ENCODE peak calls at places on chromosomes 6 and 20, in seven cellular contexts. F is heart left ventricle, U is cardiac fibroblast, D is GM06990, N is coronary artery, X is fibroblast of lung, E is GM12878. R is an unnamed sample.

GRCh38 chr20:45097485-45098095 is 3.3 kb downstream of the KCNS1 start:
- DNase-seq in N (no peak), E (no peak), X (peak), D (peak), F (no peak), U (peak), R (no peak)

GRCh38 chr6:36622901-36623546 is 28.9 kb downstream of the SRSF3 start:
- DNase-seq in E (no peak), F (no peak), N (peak), X (no peak), D (no peak), U (no peak), R (no peak)

GRCh38 chr6:26003102-26003694 is 40.6 kb downstream of the TRIM38 start:
- DNase-seq in E (no peak), U (peak), D (no peak), X (peak), N (no peak), F (peak), R (peak)

GRCh38 chr6:112058243-112058642 is 4.3 kb downstream of the CCN6 start:
- DNase-seq in F (no peak), X (no peak), U (no peak), E (no peak), D (no peak), N (no peak), R (no peak)

GRCh38 chr6:40148882-40149573 is 214.8 kb upstream of the MOCS1 start:
- DNase-seq in E (peak), N (no peak), U (no peak), F (no peak), X (no peak), D (peak), R (no peak)

GRCh38 chr20:11352041-11352440 is 565.7 kb upstream of the BTBD3 start:
- DNase-seq in U (no peak), N (no peak), X (no peak), D (no peak), F (no peak), E (no peak), R (no peak)

GRCh38 chr6:167829513-167829912 is 2.8 kb downstream of the AFDN start:
- DNase-seq in E (no peak), U (no peak), N (no peak), D (no peak), F (no peak), X (peak), R (no peak)

GRCh38 chr6:95410168-95410567 is 167.2 kb upstream of the MANEA start:
- DNase-seq in D (no peak), X (no peak), F (no peak), E (no peak), N (no peak), U (no peak), R (no peak)

GRCh38 chr6:44003345-44004061 is 123.7 kb downstream of the MRPL14 start:
- DNase-seq in N (no peak), X (no peak), F (no peak), D (peak), U (no peak), E (no peak), R (no peak)

GRCh38 chr6:60952500-60952899 is 1333.5 kb downstream of the KHDRBS2 start:
- DNase-seq in X (no peak), D (no peak), E (no peak), F (no peak), U (no peak), N (no peak), R (no peak)

GRCh38 chr6:111184827-111185567 is 97.7 kb downstream of the SLC16A10 start:
- DNase-seq in F (no peak), U (no peak), E (no peak), N (no peak), X (no peak), D (no peak), R (no peak)

GRCh38 chr6:18019539-18020534 is 32.4 kb upstream of the KIF13A start:
- DNase-seq in U (no peak), N (no peak), D (no peak), E (no peak), F (peak), X (no peak), R (no peak)

GRCh38 chr6:43910638-43911353 is 140.8 kb downstream of the VEGFA start:
- DNase-seq in E (no peak), X (no peak), D (no peak), U (peak), N (no peak), F (no peak), R (peak)

GRCh38 chr6:286681-287499 is 5.4 kb upstream of the DUSP22 start:
- DNase-seq in D (no peak), E (no peak), F (no peak), N (peak), X (no peak), U (no peak), R (no peak)

GRCh38 chr6:152313542-152314482 is 323.4 kb downstream of the SYNE1 start:
- DNase-seq in N (no peak), E (no peak), D (no peak), X (peak), F (no peak), U (peak), R (peak)

GRCh38 chr20:20525756-20526155 is 157.9 kb downstream of the INSM1 start:
- DNase-seq in X (no peak), D (no peak), E (no peak), F (no peak), U (no peak), N (no peak), R (no peak)

GRCh38 chr6:142846883-142847287 is 98.1 kb downstream of the HIVEP2 start:
- DNase-seq in E (no peak), X (peak), N (no peak), U (peak), D (no peak), F (peak), R (peak)

GRCh38 chr6:45590225-45590624 is 212.5 kb upstream of the SUPT3H start:
- DNase-seq in X (peak), E (no peak), U (peak), F (no peak), D (no peak), N (no peak), R (peak)

GRCh38 chr20:32167552-32167951 is 40.0 kb downstream of the PLAGL2 start:
- DNase-seq in X (no peak), F (no peak), D (no peak), N (peak), U (no peak), E (no peak), R (no peak)

GRCh38 chr20:44166008-44166407 is 21.0 kb downstream of the JPH2 start:
- DNase-seq in N (no peak), X (peak), U (no peak), F (peak), E (no peak), D (no peak), R (peak)

DNA sequence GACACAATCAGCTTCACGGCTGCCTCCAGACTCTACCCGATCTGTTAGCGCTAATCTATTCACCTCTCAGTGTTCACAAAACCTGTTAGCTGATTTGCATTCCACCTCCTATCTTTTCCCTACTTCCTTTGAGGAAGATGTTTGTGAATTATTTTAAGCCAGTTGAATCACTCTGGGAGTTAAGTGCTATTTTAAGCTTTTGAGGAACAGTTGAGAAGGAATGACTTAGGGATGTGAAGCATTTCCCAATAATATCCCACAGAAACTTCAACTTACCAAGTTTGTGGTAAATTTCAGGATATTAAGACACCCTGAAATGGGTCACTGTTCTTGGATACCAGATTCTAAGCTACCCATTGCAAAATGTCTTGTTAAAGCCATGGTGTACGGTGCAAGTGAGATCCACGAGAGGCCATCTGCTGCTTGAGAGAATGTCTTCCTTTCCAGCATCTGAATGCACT is 145.2 kb upstream of the CITED2 start:
- DNase-seq in N (no peak), D (no peak), E (no peak), X (peak), U (peak), F (no peak), R (peak)
- TF ChIP-seq CTCF in N (no peak), D (no peak), E (no peak), X (no peak), U (no peak), F (no peak), R (no peak)

DNA sequence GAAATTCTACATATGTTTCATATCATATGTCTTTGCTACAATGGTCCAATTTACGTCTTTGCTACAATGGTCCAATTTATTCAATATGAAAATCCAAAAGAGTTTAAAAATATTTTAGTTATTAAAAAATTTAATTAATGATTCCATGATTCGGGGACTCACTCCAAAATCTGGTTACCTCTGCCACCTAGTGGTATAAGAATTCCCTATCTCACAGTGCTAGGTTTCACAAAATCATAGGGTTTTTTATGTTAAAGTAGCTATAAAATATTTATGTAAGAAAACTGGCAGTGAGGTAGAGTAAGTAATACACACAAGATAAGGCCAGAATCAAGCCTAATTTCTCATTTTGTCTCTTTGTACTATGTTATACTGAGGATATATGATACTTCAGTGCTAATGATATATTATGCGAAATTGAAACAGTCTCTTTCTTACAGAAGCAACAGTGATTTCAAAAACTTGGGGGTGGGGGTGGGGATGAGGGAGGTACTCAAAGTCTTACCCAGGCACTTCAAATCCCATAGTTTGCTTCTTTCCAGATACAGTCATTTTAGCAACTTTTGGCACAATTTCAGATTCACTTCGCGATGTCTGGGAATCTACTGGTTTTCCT is 52.3 kb downstream of the HBS1L start:
- DNase-seq in D (peak), F (no peak), X (peak), N (no peak), U (peak), E (no peak), R (peak)
- TF ChIP-seq CTCF in D (peak), F (peak), X (peak), N (peak), U (peak), E (peak), R (peak)

GRCh38 chr20:62142252-62143117 is 709 bp downstream of the PSMA7 start:
- DNase-seq in N (no peak), D (peak), X (no peak), E (no peak), F (no peak), U (no peak), R (no peak)

GRCh38 chr20:62139636-62140035 is 3.6 kb downstream of the PSMA7 start:
- DNase-seq in F (no peak), U (no peak), E (no peak), X (no peak), D (no peak), N (no peak), R (no peak)

GRCh38 chr20:62141043-62141396 is 2.2 kb downstream of the PSMA7 start:
- DNase-seq in E (no peak), U (no peak), F (no peak), X (no peak), D (no peak), N (no peak), R (no peak)

GRCh38 chr20:62143118-62143975 is at the start of the genes PSMA7 and SS18L1:
- DNase-seq in U (peak), E (no peak), D (peak), X (peak), N (peak), F (peak), R (peak)

GRCh38 chr20:62141397-62142251 is 1.6 kb downstream of the PSMA7 start:
- DNase-seq in U (peak), X (no peak), N (no peak), D (no peak), F (no peak), E (no peak), R (no peak)
- TF ChIP-seq CTCF in U (peak), X (peak), N (no peak), D (peak), F (no peak), E (peak), R (peak)

DNA sequence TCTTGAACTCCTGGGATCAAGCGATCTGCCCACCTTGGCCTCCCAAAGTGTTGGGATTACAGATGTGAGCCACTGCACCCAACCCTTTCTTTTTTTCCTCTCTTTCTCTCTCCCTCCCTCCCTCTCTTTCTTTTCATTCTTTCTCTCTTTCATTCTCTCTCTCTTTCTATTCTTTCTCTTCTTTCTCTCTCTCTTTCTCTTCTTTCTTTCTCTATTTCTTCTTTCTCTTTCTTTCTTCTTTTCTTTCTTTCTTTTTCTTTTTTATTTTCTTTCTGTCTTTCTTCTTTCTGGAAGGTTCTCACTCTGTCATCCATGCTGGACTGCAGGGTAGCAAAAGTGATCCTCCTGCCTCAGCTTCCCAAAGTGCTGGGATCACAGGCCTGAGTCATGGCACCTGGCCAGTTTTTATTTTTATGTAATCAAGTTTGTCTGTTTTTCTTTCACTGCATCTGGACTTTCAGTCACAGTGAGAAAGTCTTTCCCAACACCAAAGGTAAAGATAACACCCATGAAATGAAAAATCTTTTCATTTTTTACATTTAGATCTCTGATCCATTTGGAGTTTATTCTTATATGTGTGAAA is 20.2 kb upstream of the BCLAF1 start:
- DNase-seq in X (no peak), U (no peak), F (no peak), E (no peak), N (no peak), D (no peak), R (no peak)
- TF ChIP-seq CTCF in X (no peak), U (no peak), F (no peak), E (no peak), N (no peak), D (no peak), R (no peak)

GRCh38 chr20:36542019-36542488 is 735 bp downstream of the MYL9 start:
- DNase-seq in X (peak), D (no peak), E (no peak), F (peak), N (no peak), U (peak), R (peak)
- TF ChIP-seq CTCF in X (peak), D (peak), E (peak), F (peak), N (peak), U (peak), R (peak)

DNA sequence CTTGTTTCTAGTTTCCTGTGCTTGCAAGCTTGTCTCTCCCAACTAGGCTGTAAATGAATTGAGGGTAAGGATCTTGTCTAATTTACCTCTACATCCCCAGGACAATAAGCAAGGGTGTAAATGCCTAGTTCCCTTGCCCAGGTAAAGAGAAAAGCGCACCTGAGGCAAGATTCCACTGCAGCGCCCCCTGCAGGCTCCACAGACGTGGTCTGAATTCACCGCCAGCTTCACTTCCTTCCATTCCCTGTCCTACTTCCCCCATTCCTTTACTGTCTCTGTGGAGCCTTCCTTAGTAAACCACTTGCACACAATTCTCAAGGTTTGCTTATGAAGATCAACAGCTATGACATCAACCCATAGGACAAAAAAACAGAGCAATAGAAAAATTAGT is 42.3 kb downstream of the ANKEF1 start:
- DNase-seq in U (no peak), N (no peak), F (no peak), X (no peak), D (no peak), E (no peak), R (no peak)
- TF ChIP-seq CTCF in U (peak), N (no peak), F (no peak), X (peak), D (peak), E (peak), R (peak)

GRCh38 chr6:133187657-133188453 is 53.3 kb upstream of the EYA4 start:
- DNase-seq in U (no peak), X (peak), F (no peak), D (no peak), N (no peak), E (no peak), R (no peak)

GRCh38 chr6:133187114-133187513 is 54.0 kb upstream of the EYA4 start:
- DNase-seq in X (no peak), U (no peak), F (no peak), E (no peak), D (no peak), N (no peak), R (no peak)

GRCh38 chr6:133183691-133184090 is 57.5 kb upstream of the EYA4 start:
- DNase-seq in X (no peak), E (no peak), D (no peak), U (no peak), F (no peak), N (no peak), R (no peak)

GRCh38 chr6:133185731-133186130 is 55.4 kb upstream of the EYA4 start:
- DNase-seq in E (no peak), N (no peak), X (no peak), U (no peak), F (no peak), D (no peak), R (no peak)

DNA sequence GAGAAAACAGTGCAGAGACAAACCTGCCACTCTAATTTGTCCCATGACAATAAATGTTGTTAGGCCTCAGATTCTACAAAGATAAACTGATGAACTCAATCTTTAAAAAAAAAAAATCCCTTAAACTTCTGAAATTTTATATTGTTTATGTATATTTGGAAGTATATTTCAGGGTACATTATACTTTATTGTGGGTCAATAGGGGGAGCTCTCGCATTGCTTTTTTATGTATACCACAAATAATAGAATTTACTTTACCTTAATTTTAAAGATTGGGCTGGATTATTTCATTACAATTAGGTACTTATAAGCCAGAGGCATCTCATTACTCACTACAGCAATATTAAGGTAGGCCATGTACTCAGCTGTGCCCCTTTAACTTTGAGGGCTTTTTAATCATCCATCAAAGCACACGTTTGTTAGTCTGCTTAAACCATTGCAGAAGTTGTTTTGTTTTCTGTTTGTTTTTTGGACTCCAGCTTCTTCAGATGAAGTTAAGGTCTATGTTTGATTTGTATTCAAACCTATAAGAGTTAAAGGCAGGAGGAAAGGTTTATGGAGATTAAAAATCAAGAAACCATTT is 56.3 kb upstream of the EYA4 start:
- DNase-seq in U (peak), F (no peak), E (no peak), N (no peak), X (peak), D (no peak), R (no peak)
- TF ChIP-seq CTCF in U (peak), F (peak), E (peak), N (peak), X (no peak), D (peak), R (peak)

GRCh38 chr6:73548458-73549446 is 27.9 kb upstream of the EEF1A1 start:
- DNase-seq in X (no peak), D (no peak), F (no peak), E (no peak), U (no peak), N (no peak), R (no peak)
- TF ChIP-seq CTCF in X (no peak), D (no peak), F (no peak), E (no peak), U (no peak), N (no peak), R (peak)

GRCh38 chr6:156601821-156602301 is 175.3 kb upstream of the ARID1B start:
- DNase-seq in U (no peak), F (peak), N (no peak), D (peak), X (no peak), E (no peak), R (no peak)
- TF ChIP-seq CTCF in U (no peak), F (no peak), N (no peak), D (no peak), X (no peak), E (no peak), R (no peak)

GRCh38 chr6:4313044-4313686 is 177.8 kb upstream of the ECI2 start:
- DNase-seq in D (no peak), F (peak), N (peak), U (peak), X (peak), E (no peak), R (peak)
- TF ChIP-seq CTCF in D (peak), F (peak), N (no peak), U (peak), X (peak), E (peak), R (peak)